ENCODE peak calls at places on chromosome 1, in eight cellular contexts. U, Z, P, Q, E, S, L and D are unnamed samples.
A peak's percentile ranks its signal among the peaks of the same experiment; 100 is the strongest.

GRCh38 chr1:227805606-227806197 is 9.8 kb upstream of the PRSS38 start:
- DNase-seq in P (no peak), L (peak; percentile 93), Z (no peak), Q (no peak), S (no peak), U (peak; percentile 67), E (no peak), D (no peak)

GRCh38 chr1:209710837-209711236 is 6.2 kb downstream of the HSD11B1 start:
- DNase-seq in L (no peak), Q (no peak), U (no peak), P (no peak), S (no peak), Z (no peak), E (no peak), D (no peak)

GRCh38 chr1:246932366-246932700 is 585 bp upstream of the AHCTF1 start:
- DNase-seq in E (no peak), Q (no peak), U (no peak), L (no peak), P (no peak), Z (no peak), S (no peak), D (no peak)

GRCh38 chr1:59742526-59742925 is 72.2 kb upstream of the HOOK1 start:
- DNase-seq in S (no peak), L (no peak), Q (no peak), P (no peak), E (no peak), Z (no peak), U (no peak), D (no peak)

GRCh38 chr1:217857061-217857460 is 225.9 kb downstream of the SPATA17 start:
- DNase-seq in Q (no peak), L (no peak), E (no peak), S (no peak), U (peak; percentile 33), P (no peak), Z (no peak), D (no peak)

GRCh38 chr1:44212355-44213221 is 683 bp upstream of the DMAP1 start:
- DNase-seq in Z (no peak), S (no peak), P (no peak), L (no peak), U (no peak), E (no peak), Q (no peak), D (no peak)

GRCh38 chr1:239232921-239233320 is 153.4 kb upstream of the CHRM3 start:
- DNase-seq in U (no peak), Z (no peak), S (no peak), L (no peak), P (no peak), E (no peak), Q (no peak), D (no peak)

GRCh38 chr1:41284121-41284520 is 42.0 kb upstream of the SCMH1 start:
- DNase-seq in E (no peak), L (no peak), S (no peak), Z (no peak), U (no peak), Q (no peak), P (no peak), D (no peak)

GRCh38 chr1:212629450-212630158 is 21.0 kb downstream of the ATF3 start:
- DNase-seq in E (no peak), P (no peak), Q (no peak), S (peak; percentile 60), Z (no peak), U (no peak), L (no peak), D (no peak)

GRCh38 chr1:212633144-212633543 is 24.6 kb downstream of the ATF3 start:
- DNase-seq in P (no peak), U (no peak), L (no peak), Z (no peak), Q (no peak), S (no peak), E (no peak), D (no peak)

GRCh38 chr1:212628056-212628455 is 19.5 kb downstream of the ATF3 start:
- DNase-seq in P (no peak), Z (no peak), E (no peak), L (no peak), Q (no peak), U (no peak), S (peak; percentile 26), D (no peak)

GRCh38 chr1:212628813-212629415 is 20.4 kb downstream of the ATF3 start:
- DNase-seq in P (no peak), E (no peak), U (no peak), Z (no peak), S (peak; percentile 28), Q (no peak), L (no peak), D (no peak)

DNA sequence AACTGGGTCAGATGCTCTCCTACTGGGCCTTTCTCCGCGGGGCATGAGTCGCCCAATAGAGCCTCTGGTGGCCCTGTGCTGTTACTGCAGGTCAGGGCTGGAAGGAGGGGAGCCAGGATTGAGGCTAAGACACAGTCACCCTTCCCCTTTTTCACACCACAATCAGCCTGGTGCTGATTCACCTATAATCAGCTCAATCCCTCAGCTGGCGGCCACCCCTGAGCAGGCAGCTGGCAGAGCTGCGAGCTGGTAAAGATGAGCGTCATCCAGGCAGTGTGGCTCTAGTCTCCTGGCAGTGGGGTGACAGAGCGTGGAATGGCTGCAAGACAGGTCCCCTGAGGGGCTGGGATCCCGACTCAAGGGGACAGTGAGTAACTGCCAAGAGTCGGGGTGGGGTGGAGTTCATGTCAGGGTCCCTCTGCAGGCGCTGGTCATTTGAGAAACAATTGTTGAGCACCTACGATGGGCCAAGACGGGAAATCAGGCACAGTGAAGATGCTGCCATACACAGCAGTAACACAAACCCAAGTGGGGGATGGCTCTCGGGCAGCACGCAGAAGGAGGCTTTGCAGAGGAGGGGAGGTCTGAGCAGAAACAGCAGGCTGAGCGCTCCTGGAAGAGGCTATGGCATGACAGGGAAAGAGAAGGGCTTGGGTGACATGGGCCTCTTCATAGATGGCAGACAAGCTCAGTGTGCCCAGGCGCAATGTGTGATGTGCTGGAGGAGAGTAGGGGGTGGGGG is 21.8 kb downstream of the ATF3 start:
- DNase-seq in P (peak; percentile 42), E (peak; percentile 64), Q (no peak), U (peak; percentile 61), S (peak; percentile 85), L (no peak), Z (peak; percentile 63), D (no peak)
- TF ChIP-seq CTCF in P (peak; percentile 72), E (peak; percentile 72), Q (no peak), U (peak; percentile 94), S (peak; percentile 90), L (peak; percentile 68), Z (no peak), D (peak; percentile 79)

GRCh38 chr1:231724876-231725647 is 98.5 kb downstream of the DISC1 start:
- DNase-seq in S (no peak), Q (no peak), E (no peak), U (peak; percentile 81), P (peak; percentile 41), Z (no peak), L (peak; percentile 36), D (no peak)
- TF ChIP-seq CTCF in S (peak; percentile 22), Q (no peak), E (peak; percentile 11), U (peak; percentile 64), P (peak; percentile 59), Z (no peak), L (peak; percentile 38), D (peak; percentile 71)

GRCh38 chr1:156126701-156127534 is 12.4 kb downstream of the LMNA start:
- DNase-seq in P (no peak), U (peak; percentile 80), S (no peak), Q (no peak), L (peak; percentile 96), E (no peak), Z (no peak), D (no peak)

GRCh38 chr1:156123356-156124196 is 9.1 kb downstream of the LMNA start:
- DNase-seq in L (peak; percentile 98), E (peak; percentile 94), U (peak; percentile 99), P (peak; percentile 25), S (peak; percentile 98), Q (peak; percentile 80), Z (peak; percentile 98), D (peak; percentile 81)

GRCh38 chr1:156128749-156129682 is 14.5 kb downstream of the LMNA start:
- DNase-seq in L (peak; percentile 84), E (no peak), S (no peak), U (peak; percentile 91), Z (no peak), Q (no peak), P (no peak), D (no peak)

GRCh38 chr1:156124557-156125483 is 10.3 kb downstream of the LMNA start:
- DNase-seq in E (no peak), S (no peak), L (no peak), Q (no peak), U (peak; percentile 67), Z (peak; percentile 89), P (no peak), D (no peak)

GRCh38 chr1:156126043-156126700 is 11.7 kb downstream of the LMNA start:
- DNase-seq in L (peak; percentile 96), Z (peak; percentile 89), S (peak; percentile 95), P (no peak), U (peak; percentile 99), Q (peak; percentile 88), E (peak; percentile 79), D (no peak)
- TF ChIP-seq CTCF in L (peak; percentile 55), Z (no peak), S (peak; percentile 22), P (peak; percentile 63), U (peak; percentile 68), Q (no peak), E (peak; percentile 24), D (peak; percentile 73)

GRCh38 chr1:3612123-3612522 is 815 bp upstream of the MEGF6 start:
- DNase-seq in P (no peak), U (no peak), S (no peak), L (no peak), E (no peak), Z (no peak), Q (no peak), D (no peak)

GRCh38 chr1:3616861-3617260 is 5.6 kb upstream of the MEGF6 start:
- DNase-seq in S (no peak), Z (no peak), L (no peak), E (no peak), P (no peak), U (no peak), Q (no peak), D (no peak)

GRCh38 chr1:3617806-3618345 is 6.6 kb upstream of the MEGF6 start:
- DNase-seq in U (no peak), E (no peak), L (no peak), Q (no peak), P (no peak), S (no peak), Z (no peak), D (no peak)

GRCh38 chr1:3618576-3618903 is 6.3 kb upstream of the TPRG1L start:
- DNase-seq in U (no peak), Z (no peak), Q (no peak), P (no peak), E (no peak), L (no peak), S (no peak), D (no peak)

DNA sequence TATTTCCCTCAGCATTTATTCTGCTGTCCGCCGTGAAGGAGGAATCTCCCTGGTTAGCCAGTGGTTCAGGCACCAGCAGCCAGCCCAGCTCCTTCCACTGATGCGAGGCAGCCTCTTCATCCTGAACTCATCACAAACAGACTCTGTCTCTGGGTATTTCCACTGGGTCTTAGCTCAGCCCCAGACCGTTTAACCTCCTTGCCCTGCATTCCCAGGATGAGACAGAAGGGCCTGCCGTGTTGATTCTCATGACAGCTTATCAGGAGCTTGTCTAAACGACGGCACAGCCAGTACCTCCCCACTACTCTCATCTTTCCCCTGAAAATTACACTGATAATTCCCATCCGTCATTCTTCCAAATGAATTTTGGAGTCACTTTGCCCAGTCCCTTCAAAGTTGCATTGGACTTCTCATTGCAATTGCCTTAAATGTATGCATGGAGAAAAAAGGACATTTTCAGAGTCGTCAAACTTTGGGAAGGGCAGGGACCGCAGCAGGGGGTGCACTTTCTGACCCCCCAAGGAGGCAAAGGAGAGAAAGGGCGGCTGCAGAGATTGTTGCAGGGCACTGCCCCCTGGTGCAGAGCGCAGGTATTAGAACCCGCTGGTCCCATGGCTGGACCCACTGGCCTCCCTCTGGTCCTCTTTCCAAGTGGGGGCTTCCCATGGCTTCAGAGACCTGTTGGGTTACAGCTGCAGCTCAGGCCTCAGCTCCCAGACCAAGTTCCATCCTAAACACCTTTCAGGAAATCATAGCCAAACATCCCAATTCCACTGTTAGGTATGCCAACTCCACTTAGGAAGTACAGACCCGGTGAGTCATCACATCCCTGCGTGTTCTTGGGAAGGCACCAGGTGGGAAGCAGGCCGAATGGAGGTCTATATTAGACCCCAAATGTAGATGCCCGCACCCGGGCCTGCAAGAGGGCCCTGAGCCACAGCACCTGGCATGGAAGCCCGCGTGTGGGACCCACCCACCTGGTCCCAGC is 3.7 kb upstream of the MEGF6 start:
- DNase-seq in S (no peak), U (no peak), Z (no peak), E (no peak), Q (no peak), P (peak; percentile 31), L (no peak), D (no peak)
- TF ChIP-seq CTCF in S (peak; percentile 45), U (peak; percentile 65), Z (no peak), E (peak; percentile 43), Q (no peak), P (peak; percentile 69), L (peak; percentile 61), D (peak; percentile 78)